ENCODE peak calls at places on chromosome 6, in five cellular contexts. T is left ventricle myocardium inferior; V is A673; C is cardiac fibroblast; Y is activated naive CD4-positive, alpha-beta T cell treated with Interleukin-2 at 50 U/mL for 16 hours. K is an unnamed sample.

GRCh38 chr6:39217177-39217864 is 12.0 kb downstream of the KCNK5 start:
- DNase-seq in T (no peak), V (peak), C (no peak), Y (no peak), K (no peak)

GRCh38 chr6:41939848-41940758 is 1.5 kb downstream of the CCND3 start:
- DNase-seq in T (peak), V (no peak), C (peak), Y (peak), K (peak)

GRCh38 chr6:83062225-83062624 is 3.4 kb downstream of the UBE3D start:
- DNase-seq in T (no peak), V (peak), C (peak), Y (no peak), K (no peak)

GRCh38 chr6:132190097-132190814 is 211.0 kb downstream of the MOXD1 start:
- DNase-seq in T (no peak), V (peak), C (peak), Y (no peak), K (no peak)

GRCh38 chr6:80522556-80522955 is 416.1 kb downstream of the BCKDHB start:
- DNase-seq in T (no peak), V (no peak), C (peak), Y (no peak), K (no peak)

GRCh38 chr6:68760486-68760885 is 125.4 kb downstream of the ADGRB3 start:
- DNase-seq in T (no peak), V (no peak), C (no peak), Y (no peak), K (no peak)

GRCh38 chr6:75349262-75349984 is 64.8 kb upstream of the TMEM30A start:
- DNase-seq in T (peak), V (peak), C (peak), Y (no peak), K (no peak)

GRCh38 chr6:149052350-149053106 is 265.0 kb upstream of the TAB2 start:
- DNase-seq in T (no peak), V (no peak), C (no peak), Y (no peak), K (no peak)